ENCODE peak calls at places on chromosomes 5 and 9, in nine cellular contexts. I is GM23248; S is KBM-7; O is cerebellar cortex; D is DMS53; R is C1 segment of cervical spinal cord; P is stimulated activated CD8-positive, alpha-beta memory T cell treated with anti-CD3 and anti-CD28 coated beads, Interleukin-15, amount 100 ng/mL, for 24 hours; H is A172; Q is neuronal stem cell. X is an unnamed sample.

GRCh38 chr5:143243103-143243502 is 160.4 kb downstream of the NR3C1 start:
- DNase-seq in I (no peak), S (no peak), O (no peak), D (no peak), R (no peak), P (no peak), H (no peak), Q (no peak), X (no peak)

GRCh38 chr9:19513671-19514275 is 105.0 kb downstream of the ACER2 start:
- DNase-seq in I (no peak), S (no peak), O (no peak), D (no peak), R (no peak), P (no peak), H (no peak), Q (no peak), X (peak)

GRCh38 chr5:17189381-17190036 is 27.9 kb upstream of the BASP1 start:
- DNase-seq in I (peak), S (peak), O (peak), D (peak), R (peak), P (peak), H (peak), Q (peak), X (peak)

GRCh38 chr5:122341087-122341486 is 29.1 kb downstream of the SNCAIP start:
- DNase-seq in I (peak), S (no peak), O (no peak), D (no peak), R (no peak), P (no peak), H (no peak), Q (no peak), X (no peak)

GRCh38 chr5:98992552-98992951 is 63.7 kb upstream of the CHD1 start:
- DNase-seq in I (no peak), S (no peak), O (no peak), D (no peak), R (no peak), P (no peak), H (no peak), Q (no peak), X (no peak)

GRCh38 chr9:5468850-5469249 is 18.5 kb downstream of the CD274 start:
- DNase-seq in I (no peak), S (no peak), O (no peak), D (no peak), R (no peak), P (no peak), H (no peak), Q (no peak), X (no peak)

GRCh38 chr9:136279471-136279870 is 24.4 kb downstream of the CCDC187 start:
- DNase-seq in I (no peak), S (no peak), O (no peak), D (no peak), R (no peak), P (no peak), H (no peak), Q (no peak), X (no peak)

GRCh38 chr5:134547999-134548626 is 22.6 kb downstream of the JADE2 start:
- DNase-seq in I (no peak), S (no peak), O (no peak), D (no peak), R (no peak), P (no peak), H (no peak), Q (no peak), X (no peak)

GRCh38 chr9:95246547-95246946 is 71.0 kb downstream of the FANCC start:
- DNase-seq in I (no peak), S (no peak), O (no peak), D (no peak), R (no peak), P (no peak), H (no peak), Q (no peak), X (no peak)

GRCh38 chr5:169651526-169651925 is 14.5 kb downstream of the DOCK2 start:
- DNase-seq in I (no peak), S (no peak), O (no peak), D (no peak), R (no peak), P (no peak), H (no peak), Q (no peak), X (no peak)

GRCh38 chr9:21506910-21507795 is 25.0 kb upstream of the IFNE start:
- DNase-seq in I (peak), S (no peak), O (no peak), D (no peak), R (no peak), P (no peak), H (no peak), Q (no peak), X (peak)

GRCh38 chr5:147483961-147484707 is 25.7 kb downstream of the DPYSL3 start:
- DNase-seq in I (peak), S (no peak), O (no peak), D (peak), R (peak), P (no peak), H (peak), Q (no peak), X (no peak)

GRCh38 chr9:136085815-136086212 is 9.3 kb downstream of the NACC2 start:
- DNase-seq in I (no peak), S (no peak), O (peak), D (no peak), R (peak), P (no peak), H (no peak), Q (no peak), X (no peak)

GRCh38 chr9:21607576-21607975 is 125.5 kb upstream of the IFNE start:
- DNase-seq in I (peak), S (no peak), O (no peak), D (no peak), R (no peak), P (no peak), H (no peak), Q (no peak), X (no peak)

GRCh38 chr5:4124201-4124852 is 528.7 kb downstream of the IRX1 start:
- DNase-seq in I (no peak), S (no peak), O (no peak), D (no peak), R (no peak), P (no peak), H (no peak), Q (no peak), X (no peak)

GRCh38 chr9:75185585-75186170 is 97.4 kb downstream of the OSTF1 start:
- DNase-seq in I (peak), S (peak), O (peak), D (peak), R (no peak), P (peak), H (no peak), Q (peak), X (peak)

GRCh38 chr5:73387630-73388370 is 60.8 kb downstream of the FOXD1 start:
- DNase-seq in I (no peak), S (peak), O (no peak), D (peak), R (no peak), P (no peak), H (peak), Q (no peak), X (no peak)

GRCh38 chr5:175489693-175490443 is 11.5 kb downstream of the SFXN1 start:
- DNase-seq in I (no peak), S (peak), O (no peak), D (no peak), R (no peak), P (no peak), H (no peak), Q (no peak), X (no peak)

GRCh38 chr5:116542619-116543018 is 32.0 kb downstream of the SEMA6A start:
- DNase-seq in I (no peak), S (no peak), O (no peak), D (no peak), R (no peak), P (no peak), H (no peak), Q (no peak), X (no peak)

X was measured in SJCRH30.